ENCODE peak calls at places on chromosomes 3 and 15, in six cellular contexts. D is AG04449, Y is foreskin fibroblast, T is prostate gland, R is cardiac fibroblast, I is uterus. L is an unnamed sample.

GRCh38 chr15:64742921-64743320 is 32.5 kb downstream of the RBPMS2 start:
- DNase-seq in Y (no peak), D (no peak), T (no peak), I (no peak), R (no peak), L (no peak)

GRCh38 chr3:101926594-101927105 is 77.3 kb downstream of the NFKBIZ start:
- DNase-seq in R (peak), I (no peak), D (no peak), T (peak), Y (peak), L (no peak)

GRCh38 chr3:146110156-146110555 is 50.8 kb downstream of the PLOD2 start:
- DNase-seq in Y (no peak), D (no peak), R (no peak), T (no peak), I (no peak), L (no peak)

GRCh38 chr3:130699765-130700164 is 46.9 kb downstream of the PIK3R4 start:
- DNase-seq in T (no peak), Y (peak), I (no peak), R (peak), D (no peak), L (no peak)

GRCh38 chr15:51368751-51369450 is 27.4 kb downstream of the GLDN start:
- DNase-seq in T (no peak), I (no peak), D (peak), Y (peak), R (peak), L (no peak)

GRCh38 chr15:59360305-59360704 is 12.4 kb downstream of the MYO1E start:
- DNase-seq in I (no peak), Y (peak), D (no peak), T (no peak), R (peak), L (no peak)

GRCh38 chr3:155034786-155035185 is 45.3 kb upstream of the MME start:
- DNase-seq in T (no peak), Y (no peak), R (no peak), D (no peak), I (no peak), L (no peak)

GRCh38 chr15:42984534-42985034 is 64.0 kb upstream of the TTBK2 start:
- DNase-seq in D (no peak), T (no peak), R (no peak), Y (no peak), I (no peak), L (no peak)

GRCh38 chr3:48397767-48398681 is 26.0 kb downstream of the FBXW12 start:
- DNase-seq in D (no peak), Y (no peak), T (no peak), R (no peak), I (no peak), L (no peak)

GRCh38 chr3:111595239-111595638 is at the start of gene ZBED2:
- DNase-seq in D (no peak), I (no peak), R (no peak), T (no peak), Y (no peak), L (no peak)

GRCh38 chr3:165459924-165460540 is 263.8 kb upstream of the SLITRK3 start:
- DNase-seq in Y (no peak), R (no peak), I (no peak), T (no peak), D (no peak), L (no peak)

GRCh38 chr3:101963902-101964362 is 114.6 kb downstream of the NFKBIZ start:
- DNase-seq in R (peak), Y (peak), I (peak), D (no peak), T (no peak), L (no peak)

GRCh38 chr3:172644258-172644657 is 66.6 kb downstream of the NCEH1 start:
- DNase-seq in I (no peak), D (no peak), Y (no peak), T (no peak), R (no peak), L (no peak)

GRCh38 chr3:8776406-8776805 is 7.0 kb upstream of the OXTR start:
- DNase-seq in T (no peak), D (peak), I (no peak), R (peak), Y (peak), L (no peak)

GRCh38 chr3:167318996-167319615 is 61.0 kb downstream of the ZBBX start:
- DNase-seq in R (no peak), D (no peak), Y (no peak), T (no peak), I (no peak), L (no peak)

GRCh38 chr15:58040117-58040516 is 25.4 kb downstream of the ALDH1A2 start:
- DNase-seq in Y (no peak), D (no peak), I (no peak), R (no peak), T (no peak), L (no peak)

DNA sequence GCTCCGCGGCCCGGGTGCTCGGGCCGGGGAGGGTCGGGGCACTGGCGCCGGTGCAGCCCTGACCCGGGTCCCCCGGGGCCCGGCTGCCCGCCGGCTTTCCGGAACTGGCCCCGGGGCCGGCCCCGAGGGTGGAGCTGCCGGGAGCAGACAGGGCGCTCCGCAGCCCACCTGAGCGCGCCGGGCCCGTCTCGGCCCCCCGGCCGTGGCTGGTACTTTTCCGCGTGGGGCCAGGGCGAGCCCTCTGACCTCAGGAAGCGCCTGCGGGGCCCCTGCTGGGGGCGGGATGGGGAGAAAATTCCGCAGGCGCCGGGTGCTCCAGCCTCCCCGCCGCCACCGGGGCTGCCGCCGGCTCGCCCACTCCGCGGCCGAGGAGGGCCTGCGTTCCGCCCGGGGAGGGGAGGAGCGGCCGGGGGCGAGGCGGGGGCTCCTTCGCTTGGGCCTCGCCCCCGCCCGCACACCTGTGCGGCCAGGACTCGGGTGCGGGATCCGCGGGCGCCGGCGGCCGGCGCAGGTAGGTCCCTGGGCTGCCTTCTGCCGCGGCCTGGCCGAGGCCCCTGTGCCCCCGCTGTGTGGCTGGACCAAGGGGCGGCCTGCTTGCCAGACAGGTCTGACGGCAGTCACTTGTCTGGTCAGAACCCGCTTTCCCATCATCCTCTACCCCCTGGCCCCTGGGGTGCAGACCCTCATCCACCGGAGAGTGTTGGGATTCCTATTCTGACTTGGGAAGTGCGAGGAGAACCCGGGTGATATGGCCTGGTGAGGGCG is 3.5 kb downstream of the FURIN start:
- DNase-seq in R (no peak), D (no peak), I (no peak), Y (peak), T (no peak), L (peak)
- H3K4me3 ChIP-seq in R (peak), D (peak), I (peak), Y (peak), T (peak), L (peak)

DNA sequence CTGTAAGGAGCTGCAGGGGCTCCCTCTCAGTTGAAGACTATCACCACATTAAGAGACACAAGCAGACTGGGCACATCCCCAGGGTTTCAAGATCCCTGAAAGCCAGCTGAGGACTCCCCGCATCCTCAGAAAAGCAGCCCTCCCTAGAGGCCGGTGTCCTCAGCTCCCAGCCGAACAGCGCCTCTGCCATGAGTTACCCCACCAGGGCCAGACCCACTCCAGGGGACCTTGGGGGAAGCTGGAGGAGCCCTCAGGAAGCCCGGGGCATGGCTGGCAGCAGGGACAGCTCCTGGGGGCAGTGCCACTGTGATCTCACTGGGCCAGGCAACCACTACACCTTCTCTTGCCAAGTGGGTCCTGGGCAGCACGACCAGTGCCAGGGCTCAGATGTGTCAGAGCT is 8.1 kb downstream of the KLF15 start:
- DNase-seq in T (no peak), I (peak), R (no peak), D (no peak), Y (no peak), L (no peak)
- TF ChIP-seq CTCF in T (no peak), I (no peak), R (no peak), D (no peak), Y (no peak), L (no peak)

GRCh38 chr15:85474700-85475316 is 94.4 kb downstream of the AKAP13 start:
- DNase-seq in R (no peak), T (no peak), Y (no peak), I (no peak), D (no peak), L (no peak)
- H3K4me3 ChIP-seq in R (no peak), T (no peak), Y (no peak), I (no peak), D (no peak), L (no peak)

GRCh38 chr15:74958320-74958907 is 1.8 kb upstream of the RPP25 start:
- DNase-seq in D (no peak), T (peak), I (no peak), Y (peak), R (peak), L (peak)

GRCh38 chr15:74955796-74956647 is 550 bp downstream of the RPP25 start:
- DNase-seq in I (peak), Y (peak), R (peak), D (no peak), T (peak), L (peak)

GRCh38 chr15:74956648-74957300 is at the start of gene RPP25:
- DNase-seq in T (peak), D (no peak), I (peak), Y (peak), R (peak), L (peak)

GRCh38 chr15:74958908-74959642 is 2.5 kb upstream of the RPP25 start:
- DNase-seq in I (no peak), R (no peak), T (no peak), D (no peak), Y (no peak), L (no peak)

DNA sequence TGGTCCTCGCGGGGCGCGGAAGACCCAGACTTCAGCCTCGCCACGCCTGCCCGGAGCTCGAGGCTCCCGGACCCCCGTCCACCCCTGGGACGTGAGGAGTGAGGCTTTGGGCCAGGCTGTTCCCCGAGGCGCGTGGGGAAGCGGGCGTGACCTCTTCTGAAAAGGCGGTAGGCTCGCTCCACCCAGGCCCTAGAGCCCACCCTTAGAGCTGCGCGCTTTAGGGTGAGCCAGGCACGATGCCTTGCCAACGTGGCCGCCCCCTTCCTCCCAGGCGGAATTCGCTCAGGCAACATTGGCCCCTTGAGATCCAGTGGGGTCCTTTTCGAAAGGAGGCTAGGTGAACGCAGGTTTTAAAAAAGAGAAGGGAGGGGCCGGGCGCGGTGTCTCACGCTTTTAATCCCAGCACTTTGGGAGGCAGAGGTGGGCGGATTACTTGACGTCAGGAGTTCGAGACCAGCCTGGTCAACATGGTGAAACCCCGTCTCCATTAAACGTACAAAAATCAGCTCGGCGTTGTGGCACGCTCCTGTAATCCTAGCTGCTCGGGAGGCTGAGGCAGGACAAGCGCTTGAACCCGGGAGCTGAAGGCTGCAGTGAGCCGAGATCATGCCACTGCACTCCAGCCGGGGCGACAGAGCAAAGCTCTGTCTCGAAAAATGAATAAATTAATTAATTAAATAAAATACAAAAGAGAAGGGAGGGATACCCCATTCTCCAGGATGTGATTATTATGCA is 896 bp upstream of the RPP25 start:
- DNase-seq in T (no peak), D (no peak), I (no peak), Y (peak), R (peak), L (no peak)
- TF ChIP-seq CTCF in T (no peak), D (no peak), I (no peak), Y (no peak), R (no peak), L (no peak)

GRCh38 chr3:186132487-186132886 is 23.6 kb upstream of the ETV5 start:
- DNase-seq in T (no peak), Y (no peak), D (no peak), I (no peak), R (no peak), L (no peak)
- H3K4me3 ChIP-seq in T (no peak), Y (no peak), D (no peak), I (no peak), R (no peak), L (no peak)

GRCh38 chr15:61457050-61457733 is 228.1 kb upstream of the RORA start:
- DNase-seq in I (no peak), T (no peak), Y (peak), D (no peak), R (no peak), L (no peak)
- TF ChIP-seq CTCF in I (no peak), T (no peak), Y (no peak), D (no peak), R (no peak), L (no peak)

GRCh38 chr3:45660567-45660901 is 28.7 kb upstream of the SACM1L start:
- DNase-seq in D (no peak), Y (no peak), R (no peak), I (no peak), T (no peak), L (no peak)

GRCh38 chr3:45667569-45667967 is 21.6 kb upstream of the SACM1L start:
- DNase-seq in R (no peak), Y (no peak), T (no peak), D (no peak), I (no peak), L (no peak)

GRCh38 chr3:45665101-45665572 is 24.1 kb upstream of the SACM1L start:
- DNase-seq in T (peak), D (no peak), Y (peak), R (peak), I (no peak), L (peak)

GRCh38 chr3:45666729-45667440 is 22.3 kb upstream of the SACM1L start:
- DNase-seq in T (no peak), I (no peak), R (peak), D (no peak), Y (peak), L (peak)

DNA sequence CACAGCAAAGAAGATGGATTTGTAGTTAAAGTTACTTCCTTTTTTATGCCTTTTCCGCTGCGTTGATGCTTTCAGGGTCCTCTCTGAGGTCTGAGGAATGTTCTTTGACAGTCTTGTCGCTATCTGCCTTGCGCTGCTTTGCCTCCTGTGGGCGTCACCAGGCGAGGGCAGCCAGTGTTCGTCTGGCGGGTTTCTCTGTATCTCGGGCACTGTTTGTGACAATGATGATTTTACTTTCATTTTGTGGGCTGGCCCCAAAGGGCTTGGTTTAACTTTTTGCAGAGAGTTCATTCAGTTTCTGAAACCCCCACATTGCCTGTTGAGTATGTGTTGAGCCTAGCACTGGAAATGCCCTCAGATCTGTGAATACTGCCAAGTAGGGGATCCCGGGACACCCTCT is 24.6 kb upstream of the SACM1L start:
- DNase-seq in T (peak), R (no peak), I (no peak), D (no peak), Y (no peak), L (no peak)
- H3K4me3 ChIP-seq in T (peak), R (no peak), I (no peak), D (no peak), Y (peak), L (no peak)

GRCh38 chr3:10580426-10580825 is 75.0 kb upstream of the ATP2B2 start:
- DNase-seq in T (no peak), R (no peak), I (no peak), D (no peak), Y (no peak), L (no peak)

GRCh38 chr3:10581251-10581650 is 75.9 kb upstream of the ATP2B2 start:
- DNase-seq in I (peak), D (peak), T (no peak), R (no peak), Y (no peak), L (no peak)

GRCh38 chr3:10581716-10582115 is 76.3 kb upstream of the ATP2B2 start:
- DNase-seq in I (no peak), R (no peak), D (no peak), T (no peak), Y (no peak), L (no peak)

GRCh38 chr3:10585945-10586344 is 80.6 kb upstream of the ATP2B2 start:
- DNase-seq in T (no peak), I (no peak), D (no peak), R (no peak), Y (no peak), L (no peak)

DNA sequence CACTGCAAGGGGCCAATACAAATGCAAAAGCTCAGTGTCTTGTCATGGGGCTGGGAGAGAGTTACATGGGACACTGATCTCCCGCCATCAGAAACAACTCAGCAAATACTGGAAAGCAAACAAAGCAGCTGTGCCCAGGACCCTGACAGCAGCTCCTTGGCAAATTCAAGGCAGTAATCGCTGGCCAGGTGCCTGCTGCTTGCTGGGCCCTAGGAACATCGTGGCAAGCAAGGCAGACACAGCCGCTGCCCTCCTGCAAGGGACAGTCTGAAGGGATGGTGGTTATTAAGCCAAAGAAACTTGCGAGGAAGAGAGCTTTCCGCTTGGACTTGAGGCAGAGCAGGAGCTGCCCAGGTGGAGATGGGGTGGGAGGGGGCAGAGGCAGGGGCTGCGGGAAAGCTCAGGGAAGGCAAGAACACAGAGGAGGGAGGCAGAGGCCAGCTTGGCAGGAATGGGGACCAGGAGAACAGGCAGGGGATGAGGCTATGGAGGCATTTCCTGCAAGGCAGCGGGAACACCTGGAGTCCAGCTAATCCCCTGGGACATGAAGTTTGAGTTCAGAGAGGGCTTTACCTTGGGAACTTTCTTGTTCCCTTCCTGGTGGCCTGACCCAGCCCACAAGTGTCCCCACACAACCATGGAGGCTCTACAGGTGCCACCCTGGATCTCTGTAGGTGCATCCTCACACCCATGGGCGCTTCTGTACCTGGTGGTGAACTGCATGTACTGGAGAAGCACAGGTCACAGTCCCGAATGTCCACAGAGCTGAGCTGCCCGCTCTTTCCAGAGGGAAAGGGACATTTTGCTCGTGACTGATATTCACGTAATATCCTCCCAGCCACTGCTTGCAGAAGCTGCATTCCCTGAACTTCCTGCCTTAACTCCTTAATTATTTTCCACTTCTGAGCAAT is 78.7 kb upstream of the ATP2B2 start:
- DNase-seq in T (no peak), I (no peak), D (no peak), Y (no peak), R (no peak), L (no peak)
- TF ChIP-seq CTCF in T (no peak), I (no peak), D (no peak), Y (no peak), R (no peak), L (no peak)

L was measured in heart right ventricle.